ENCODE peak calls at places on chromosomes 1 and 21, in nine cellular contexts. U is stimulated activated CD4-positive, alpha-beta T cell treated with anti-CD3 and anti-CD28 coated beads, Interleukin-1b, Interleukin-23, amount 100 ng/mL, for 24 hours; L is tibial nerve; E is CD8-positive, alpha-beta memory T cell; A is NCI-H1105 treated with DMSO at 0.1 percent for 48 hours; Q is breast epithelium; I is left kidney; O is kidney; Y is prostate gland. K is an unnamed sample.

GRCh38 chr1:221543529-221544120 is 198.3 kb downstream of the DUSP10 start:
- DNase-seq in U (no peak), L (no peak), E (no peak), A (peak; percentile 10), Q (no peak), I (peak; percentile 31), O (no peak), Y (no peak), K (no peak)

GRCh38 chr1:157310401-157310800 is 172.2 kb upstream of the ETV3 start:
- DNase-seq in U (no peak), L (no peak), E (no peak), A (no peak), Q (no peak), I (peak; percentile 66), O (no peak), Y (no peak), K (no peak)

GRCh38 chr21:26098758-26099157 is 71.8 kb downstream of the APP start:
- DNase-seq in U (no peak), L (no peak), E (no peak), A (no peak), Q (no peak), I (no peak), O (no peak), Y (no peak), K (no peak)

GRCh38 chr1:45044916-45045315 is 32.9 kb downstream of the UROD start:
- DNase-seq in U (no peak), L (no peak), E (no peak), A (no peak), Q (no peak), I (no peak), O (no peak), Y (no peak), K (no peak)

GRCh38 chr1:49597436-49597835 is 426.3 kb downstream of the AGBL4 start:
- DNase-seq in U (no peak), L (no peak), E (no peak), A (peak; percentile 66), Q (no peak), I (no peak), O (no peak), Y (no peak), K (no peak)

GRCh38 chr21:45378258-45378966 is 26.6 kb upstream of the COL18A1 start:
- DNase-seq in U (no peak), L (no peak), E (no peak), A (no peak), Q (no peak), I (peak; percentile 75), O (peak; percentile 72), Y (no peak), K (peak; percentile 52)

GRCh38 chr1:224304767-224305166 is 25.2 kb downstream of the NVL start:
- DNase-seq in U (no peak), L (no peak), E (no peak), A (no peak), Q (no peak), I (no peak), O (no peak), Y (no peak), K (no peak)

GRCh38 chr1:211492511-211493132 is 660 bp upstream of the RD3 start:
- DNase-seq in U (no peak), L (no peak), E (no peak), A (no peak), Q (no peak), I (no peak), O (no peak), Y (no peak), K (no peak)

GRCh38 chr1:108747128-108747827 is 804 bp downstream of the STXBP3 start:
- DNase-seq in U (peak; percentile 8), L (peak; percentile 77), E (peak; percentile 23), A (peak; percentile 77), Q (peak; percentile 77), I (peak; percentile 95), O (peak; percentile 89), Y (peak; percentile 79), K (peak; percentile 93)

GRCh38 chr1:29648026-29648425 is 411.7 kb downstream of the PTPRU start:
- DNase-seq in U (no peak), L (no peak), E (no peak), A (no peak), Q (no peak), I (no peak), O (no peak), Y (no peak), K (no peak)

GRCh38 chr1:213977486-213977842 is 10.3 kb upstream of the PROX1 start:
- DNase-seq in U (no peak), L (no peak), E (no peak), A (no peak), Q (no peak), I (peak; percentile 63), O (no peak), Y (no peak), K (no peak)

GRCh38 chr1:77825356-77825709 is 45.9 kb downstream of the MIGA1 start:
- DNase-seq in U (no peak), L (peak; percentile 23), E (no peak), A (peak; percentile 39), Q (no peak), I (peak; percentile 47), O (no peak), Y (peak; percentile 61), K (no peak)

GRCh38 chr1:89466307-89466925 is 58.2 kb upstream of the LRRC8B start:
- DNase-seq in U (no peak), L (no peak), E (no peak), A (no peak), Q (no peak), I (no peak), O (no peak), Y (no peak), K (no peak)